ENCODE peak calls at places on chromosome 1, in eight cellular contexts. One of them, this sample, is unnamed.

GRCh38 chr1:50412813-50413476 is 10.3 kb downstream of the DMRTA2 start:
- DNase-seq in fibroblast of mammary gland: no peak
- DNase-seq in hepatocyte: no peak
- DNase-seq in HepG2: no peak
- DNase-seq in adipocyte: no peak
- DNase-seq in H1: no peak
- DNase-seq in HL-60: no peak
- DNase-seq in H7: no peak
- DNase-seq in this sample: no peak

GRCh38 chr1:246726881-246727280 is 2.7 kb downstream of the SCCPDH start:
- DNase-seq in fibroblast of mammary gland: no peak
- DNase-seq in hepatocyte: no peak
- DNase-seq in HepG2: no peak
- DNase-seq in adipocyte: no peak
- DNase-seq in H1: no peak
- DNase-seq in HL-60: no peak
- DNase-seq in H7: no peak
- DNase-seq in this sample: no peak

GRCh38 chr1:147837129-147837776 is 65.3 kb upstream of the GJA8 start:
- DNase-seq in fibroblast of mammary gland: no peak
- DNase-seq in hepatocyte: no peak
- DNase-seq in HepG2: no peak
- DNase-seq in adipocyte: no peak
- DNase-seq in H1: peak; percentile 58
- DNase-seq in HL-60: no peak
- DNase-seq in H7: peak; percentile 56
- DNase-seq in this sample: no peak

GRCh38 chr1:11157867-11158266 is 31.3 kb upstream of the ANGPTL7 start:
- DNase-seq in fibroblast of mammary gland: peak; percentile 80
- DNase-seq in hepatocyte: no peak
- DNase-seq in HepG2: no peak
- DNase-seq in adipocyte: peak; percentile 66
- DNase-seq in H1: no peak
- DNase-seq in HL-60: no peak
- DNase-seq in H7: no peak
- DNase-seq in this sample: no peak

GRCh38 chr1:200147742-200148141 is 120.2 kb downstream of the NR5A2 start:
- DNase-seq in fibroblast of mammary gland: no peak
- DNase-seq in hepatocyte: no peak
- DNase-seq in HepG2: no peak
- DNase-seq in adipocyte: no peak
- DNase-seq in H1: no peak
- DNase-seq in HL-60: no peak
- DNase-seq in H7: peak; percentile 12
- DNase-seq in this sample: no peak

GRCh38 chr1:39960461-39960958 is 5.6 kb downstream of the MFSD2A start:
- DNase-seq in fibroblast of mammary gland: no peak
- DNase-seq in hepatocyte: no peak
- DNase-seq in HepG2: no peak
- DNase-seq in adipocyte: no peak
- DNase-seq in H1: no peak
- DNase-seq in HL-60: peak; percentile 96
- DNase-seq in H7: no peak
- DNase-seq in this sample: no peak

GRCh38 chr1:211632808-211633522 is 42.5 kb downstream of the NEK2 start:
- DNase-seq in fibroblast of mammary gland: peak; percentile 79
- DNase-seq in hepatocyte: no peak
- DNase-seq in HepG2: no peak
- DNase-seq in adipocyte: peak; percentile 51
- DNase-seq in H1: no peak
- DNase-seq in HL-60: no peak
- DNase-seq in H7: no peak
- DNase-seq in this sample: no peak

GRCh38 chr1:32652244-32652962 is 1.4 kb downstream of the RBBP4 start:
- DNase-seq in fibroblast of mammary gland: no peak
- DNase-seq in hepatocyte: no peak
- DNase-seq in HepG2: no peak
- DNase-seq in adipocyte: no peak
- DNase-seq in H1: no peak
- DNase-seq in HL-60: no peak
- DNase-seq in H7: no peak
- DNase-seq in this sample: no peak

GRCh38 chr1:58926177-58926576 is 142.3 kb upstream of the JUN start:
- DNase-seq in fibroblast of mammary gland: no peak
- DNase-seq in hepatocyte: no peak
- DNase-seq in HepG2: no peak
- DNase-seq in adipocyte: no peak
- DNase-seq in H1: no peak
- DNase-seq in HL-60: no peak
- DNase-seq in H7: no peak
- DNase-seq in this sample: no peak

GRCh38 chr1:246689409-246689997 is 34.7 kb upstream of the SCCPDH start:
- DNase-seq in fibroblast of mammary gland: peak; percentile 75
- DNase-seq in hepatocyte: peak; percentile 89
- DNase-seq in HepG2: peak; percentile 77
- DNase-seq in adipocyte: peak; percentile 96
- DNase-seq in H1: peak; percentile 25
- DNase-seq in HL-60: peak; percentile 76
- DNase-seq in H7: peak; percentile 91
- DNase-seq in this sample: peak; percentile 54

GRCh38 chr1:146012703-146013565 is 8.6 kb downstream of the HJV start:
- DNase-seq in fibroblast of mammary gland: peak; percentile 89
- DNase-seq in hepatocyte: peak; percentile 77
- DNase-seq in HepG2: peak; percentile 63
- DNase-seq in adipocyte: peak; percentile 92
- DNase-seq in H1: no peak
- DNase-seq in HL-60: peak; percentile 62
- DNase-seq in H7: peak; percentile 59
- DNase-seq in this sample: peak; percentile 83

GRCh38 chr1:229434005-229434640 is at the start of gene ACTA1:
- DNase-seq in fibroblast of mammary gland: no peak
- DNase-seq in hepatocyte: no peak
- DNase-seq in HepG2: no peak
- DNase-seq in adipocyte: peak; percentile 5
- DNase-seq in H1: peak; percentile 47
- DNase-seq in HL-60: no peak
- DNase-seq in H7: peak; percentile 81
- DNase-seq in this sample: no peak

GRCh38 chr1:192527950-192528349 is 47.6 kb upstream of the RGS1 start:
- DNase-seq in fibroblast of mammary gland: no peak
- DNase-seq in hepatocyte: no peak
- DNase-seq in HepG2: no peak
- DNase-seq in adipocyte: no peak
- DNase-seq in H1: no peak
- DNase-seq in HL-60: no peak
- DNase-seq in H7: no peak
- DNase-seq in this sample: no peak

GRCh38 chr1:192529031-192529755 is 46.4 kb upstream of the RGS1 start:
- DNase-seq in fibroblast of mammary gland: no peak
- DNase-seq in hepatocyte: no peak
- DNase-seq in HepG2: no peak
- DNase-seq in adipocyte: no peak
- DNase-seq in H1: no peak
- DNase-seq in HL-60: no peak
- DNase-seq in H7: no peak
- DNase-seq in this sample: no peak

GRCh38 chr1:192530254-192530653 is 45.3 kb upstream of the RGS1 start:
- DNase-seq in fibroblast of mammary gland: peak; percentile 59
- DNase-seq in hepatocyte: no peak
- DNase-seq in HepG2: no peak
- DNase-seq in adipocyte: peak; percentile 42
- DNase-seq in H1: no peak
- DNase-seq in HL-60: no peak
- DNase-seq in H7: no peak
- DNase-seq in this sample: no peak

GRCh38 chr1:192524223-192524622 is 51.4 kb upstream of the RGS1 start:
- DNase-seq in fibroblast of mammary gland: no peak
- DNase-seq in hepatocyte: no peak
- DNase-seq in HepG2: no peak
- DNase-seq in adipocyte: peak; percentile 46
- DNase-seq in H1: no peak
- DNase-seq in HL-60: no peak
- DNase-seq in H7: no peak
- DNase-seq in this sample: no peak

DNA sequence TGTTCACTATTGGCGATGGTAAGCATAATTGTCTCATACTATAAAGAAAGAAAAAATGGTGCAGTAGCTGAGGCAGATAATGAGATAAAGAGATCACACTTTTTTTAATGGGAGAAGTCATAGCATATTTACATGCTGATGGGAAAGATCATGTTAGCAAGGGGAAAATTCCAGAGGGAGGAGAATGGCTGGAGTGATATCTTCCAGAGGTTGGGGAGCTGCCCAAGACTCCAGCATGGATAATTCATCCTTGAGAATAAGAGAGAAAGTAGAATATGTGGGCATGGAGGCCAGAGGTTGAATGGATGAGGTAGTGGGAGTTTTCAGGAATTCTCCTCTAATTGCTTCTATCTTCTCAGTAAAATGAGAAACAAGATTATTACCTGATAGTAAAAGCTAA is 45.8 kb upstream of the RGS1 start:
- DNase-seq in fibroblast of mammary gland: no peak
- DNase-seq in hepatocyte: no peak
- DNase-seq in HepG2: no peak
- DNase-seq in adipocyte: no peak
- DNase-seq in H1: no peak
- DNase-seq in HL-60: no peak
- DNase-seq in H7: no peak
- DNase-seq in this sample: no peak
- H3K4me3 ChIP-seq in fibroblast of mammary gland: no peak overlapping the region
- H3K4me3 ChIP-seq in hepatocyte: no peak overlapping the region
- H3K4me3 ChIP-seq in HepG2: no peak overlapping the region
- H3K4me3 ChIP-seq in adipocyte: no peak overlapping the region
- H3K4me3 ChIP-seq in H1: no peak overlapping the region
- H3K4me3 ChIP-seq in HL-60: no peak overlapping the region
- H3K4me3 ChIP-seq in H7: no peak overlapping the region
- H3K4me3 ChIP-seq in this sample: no peak overlapping the region

GRCh38 chr1:1614954-1615255 is 395 bp upstream of the MIB2 start:
- DNase-seq in fibroblast of mammary gland: no peak
- DNase-seq in hepatocyte: no peak
- DNase-seq in HepG2: no peak
- DNase-seq in adipocyte: no peak
- DNase-seq in H1: no peak
- DNase-seq in HL-60: no peak
- DNase-seq in H7: no peak
- DNase-seq in this sample: no peak

GRCh38 chr1:1610796-1611597 is 4.3 kb upstream of the MIB2 start:
- DNase-seq in fibroblast of mammary gland: peak; percentile 24
- DNase-seq in hepatocyte: no peak
- DNase-seq in HepG2: no peak
- DNase-seq in adipocyte: no peak
- DNase-seq in H1: no peak
- DNase-seq in HL-60: no peak
- DNase-seq in H7: no peak
- DNase-seq in this sample: no peak

GRCh38 chr1:1614204-1614953 is 921 bp upstream of the MIB2 start:
- DNase-seq in fibroblast of mammary gland: peak; percentile 84
- DNase-seq in hepatocyte: peak; percentile 88
- DNase-seq in HepG2: peak; percentile 49
- DNase-seq in adipocyte: peak; percentile 12
- DNase-seq in H1: no peak
- DNase-seq in HL-60: peak; percentile 93
- DNase-seq in H7: no peak
- DNase-seq in this sample: no peak

GRCh38 chr1:1615256-1616044 is at the start of gene MIB2:
- DNase-seq in fibroblast of mammary gland: peak; percentile 93
- DNase-seq in hepatocyte: peak; percentile 99
- DNase-seq in HepG2: peak; percentile 94
- DNase-seq in adipocyte: peak; percentile 99
- DNase-seq in H1: peak; percentile 95
- DNase-seq in HL-60: peak; percentile 97
- DNase-seq in H7: peak; percentile 100
- DNase-seq in this sample: peak; percentile 92

GRCh38 chr1:1613509-1614082 is 1.7 kb upstream of the MIB2 start:
- DNase-seq in fibroblast of mammary gland: no peak
- DNase-seq in hepatocyte: no peak
- DNase-seq in HepG2: no peak
- DNase-seq in adipocyte: no peak
- DNase-seq in H1: no peak
- DNase-seq in HL-60: no peak
- DNase-seq in H7: no peak
- DNase-seq in this sample: no peak
- H3K4me3 ChIP-seq in fibroblast of mammary gland: peak overlapping the region; percentile 87
- H3K4me3 ChIP-seq in hepatocyte: no peak overlapping the region
- H3K4me3 ChIP-seq in HepG2: peak overlapping the region; percentile 100
- H3K4me3 ChIP-seq in adipocyte: peak overlapping the region; percentile 91
- H3K4me3 ChIP-seq in H1: no peak overlapping the region
- H3K4me3 ChIP-seq in HL-60: peak overlapping the region; percentile 68
- H3K4me3 ChIP-seq in H7: no peak overlapping the region
- H3K4me3 ChIP-seq in this sample: peak overlapping the region; percentile 90

GRCh38 chr1:20834780-20835179 is 47.7 kb upstream of the HP1BP3 start:
- DNase-seq in fibroblast of mammary gland: no peak
- DNase-seq in hepatocyte: no peak
- DNase-seq in HepG2: no peak
- DNase-seq in adipocyte: peak; percentile 16
- DNase-seq in H1: no peak
- DNase-seq in HL-60: no peak
- DNase-seq in H7: no peak
- DNase-seq in this sample: no peak
- H3K4me3 ChIP-seq in fibroblast of mammary gland: no peak overlapping the region
- H3K4me3 ChIP-seq in hepatocyte: no peak overlapping the region
- H3K4me3 ChIP-seq in HepG2: no peak overlapping the region
- H3K4me3 ChIP-seq in adipocyte: no peak overlapping the region
- H3K4me3 ChIP-seq in H1: no peak overlapping the region
- H3K4me3 ChIP-seq in HL-60: no peak overlapping the region
- H3K4me3 ChIP-seq in H7: no peak overlapping the region
- H3K4me3 ChIP-seq in this sample: no peak overlapping the region

GRCh38 chr1:12615916-12616708 is 1.9 kb downstream of the DHRS3 start:
- DNase-seq in fibroblast of mammary gland: peak; percentile 48
- DNase-seq in hepatocyte: peak; percentile 81
- DNase-seq in HepG2: peak; percentile 97
- DNase-seq in adipocyte: peak; percentile 71
- DNase-seq in H1: no peak
- DNase-seq in HL-60: no peak
- DNase-seq in H7: peak; percentile 84
- DNase-seq in this sample: peak; percentile 47
- H3K4me3 ChIP-seq in fibroblast of mammary gland: peak overlapping the region; percentile 65
- H3K4me3 ChIP-seq in hepatocyte: peak overlapping the region; percentile 62
- H3K4me3 ChIP-seq in HepG2: peak overlapping the region; percentile 91
- H3K4me3 ChIP-seq in adipocyte: peak overlapping the region; percentile 93
- H3K4me3 ChIP-seq in H1: peak overlapping the region; percentile 86
- H3K4me3 ChIP-seq in HL-60: peak overlapping the region; percentile 51
- H3K4me3 ChIP-seq in H7: peak overlapping the region; percentile 58
- H3K4me3 ChIP-seq in this sample: peak overlapping the region; percentile 61

GRCh38 chr1:197811769-197812168 is 36.5 kb upstream of the DENND1B start:
- DNase-seq in fibroblast of mammary gland: no peak
- DNase-seq in hepatocyte: no peak
- DNase-seq in HepG2: no peak
- DNase-seq in adipocyte: peak; percentile 32
- DNase-seq in H1: no peak
- DNase-seq in HL-60: no peak
- DNase-seq in H7: no peak
- DNase-seq in this sample: no peak
- H3K4me3 ChIP-seq in fibroblast of mammary gland: no peak overlapping the region
- H3K4me3 ChIP-seq in hepatocyte: no peak overlapping the region
- H3K4me3 ChIP-seq in HepG2: no peak overlapping the region
- H3K4me3 ChIP-seq in adipocyte: no peak overlapping the region
- H3K4me3 ChIP-seq in H1: no peak overlapping the region
- H3K4me3 ChIP-seq in HL-60: no peak overlapping the region
- H3K4me3 ChIP-seq in H7: no peak overlapping the region
- H3K4me3 ChIP-seq in this sample: no peak overlapping the region

GRCh38 chr1:116259665-116260064 is 113.4 kb upstream of the ATP1A1 start:
- DNase-seq in fibroblast of mammary gland: no peak
- DNase-seq in hepatocyte: no peak
- DNase-seq in HepG2: no peak
- DNase-seq in adipocyte: no peak
- DNase-seq in H1: no peak
- DNase-seq in HL-60: no peak
- DNase-seq in H7: no peak
- DNase-seq in this sample: no peak
- H3K4me3 ChIP-seq in fibroblast of mammary gland: no peak overlapping the region
- H3K4me3 ChIP-seq in hepatocyte: no peak overlapping the region
- H3K4me3 ChIP-seq in HepG2: no peak overlapping the region
- H3K4me3 ChIP-seq in adipocyte: no peak overlapping the region
- H3K4me3 ChIP-seq in H1: no peak overlapping the region
- H3K4me3 ChIP-seq in HL-60: no peak overlapping the region
- H3K4me3 ChIP-seq in H7: no peak overlapping the region
- H3K4me3 ChIP-seq in this sample: no peak overlapping the region

This sample was measured in LNCaP clone FGC.